ENCODE peak calls at places on chromosomes 3 and 15, in eight cellular contexts. Z is dorsolateral prefrontal cortex, L is IMR-90, T is sigmoid colon, V is pancreas, J is stomach, A is body of pancreas, P is kidney. D is an unnamed sample.

GRCh38 chr3:179672918-179673317 is 20.1 kb downstream of the USP13 start:
- DNase-seq in Z (no peak), L (no peak), T (no peak), V (no peak), J (no peak), A (no peak), P (no peak), D (peak; percentile 14)

GRCh38 chr3:127990051-127990450 is 62.2 kb upstream of the SEC61A1 start:
- DNase-seq in Z (no peak), L (no peak), T (no peak), V (no peak), J (no peak), A (no peak), P (no peak), D (no peak)

GRCh38 chr3:69386535-69387385 is 872 bp upstream of the FRMD4B start:
- DNase-seq in Z (no peak), L (no peak), T (no peak), V (no peak), J (no peak), A (no peak), P (no peak), D (no peak)

GRCh38 chr3:185986201-185986600 is 48.4 kb upstream of the TRA2B start:
- DNase-seq in Z (no peak), L (no peak), T (no peak), V (no peak), J (no peak), A (no peak), P (no peak), D (no peak)

GRCh38 chr3:55574671-55575070 is 87.6 kb upstream of the WNT5A start:
- DNase-seq in Z (no peak), L (no peak), T (peak; percentile 13), V (no peak), J (no peak), A (no peak), P (no peak), D (no peak)

GRCh38 chr3:46301122-46301835 is 52.6 kb upstream of the CCR2 start:
- DNase-seq in Z (no peak), L (no peak), T (no peak), V (no peak), J (no peak), A (no peak), P (no peak), D (no peak)

GRCh38 chr3:25033407-25034029 is 394.5 kb upstream of the RARB start:
- DNase-seq in Z (peak; percentile 41), L (peak; percentile 6), T (no peak), V (peak; percentile 40), J (peak; percentile 26), A (peak; percentile 65), P (no peak), D (peak; percentile 1)

GRCh38 chr15:93135997-93136397 is 47.0 kb upstream of the RGMA start:
- DNase-seq in Z (no peak), L (no peak), T (no peak), V (no peak), J (no peak), A (no peak), P (no peak), D (no peak)

GRCh38 chr3:193836511-193836910 is 243.5 kb downstream of the OPA1 start:
- DNase-seq in Z (no peak), L (no peak), T (no peak), V (no peak), J (no peak), A (no peak), P (no peak), D (no peak)

GRCh38 chr3:112646623-112647022 is 5.7 kb upstream of the CCDC80 start:
- DNase-seq in Z (no peak), L (no peak), T (no peak), V (no peak), J (no peak), A (no peak), P (no peak), D (no peak)

GRCh38 chr3:194325424-194326165 is 25.5 kb downstream of the CPN2 start:
- DNase-seq in Z (no peak), L (no peak), T (no peak), V (no peak), J (no peak), A (no peak), P (no peak), D (no peak)

GRCh38 chr15:51726302-51727073 is 11.0 kb downstream of the LYSMD2 start:
- DNase-seq in Z (no peak), L (peak; percentile 93), T (peak; percentile 91), V (no peak), J (no peak), A (peak; percentile 30), P (no peak), D (peak; percentile 96)

GRCh38 chr3:71742621-71743020 is 11.0 kb upstream of the GPR27 start:
- DNase-seq in Z (no peak), L (no peak), T (no peak), V (no peak), J (no peak), A (no peak), P (no peak), D (no peak)

GRCh38 chr3:148223266-148223665 is 474.4 kb upstream of the AGTR1 start:
- DNase-seq in Z (no peak), L (no peak), T (no peak), V (no peak), J (no peak), A (no peak), P (no peak), D (no peak)

GRCh38 chr3:191360620-191361019 is 30.3 kb upstream of the UTS2B start:
- DNase-seq in Z (no peak), L (no peak), T (no peak), V (no peak), J (no peak), A (no peak), P (no peak), D (peak; percentile 48)

GRCh38 chr15:66981746-66982145 is 83.7 kb upstream of the SMAD3 start:
- DNase-seq in Z (no peak), L (no peak), T (no peak), V (no peak), J (no peak), A (no peak), P (no peak), D (no peak)

GRCh38 chr15:96336045-96336642 is 5.6 kb downstream of the NR2F2 start:
- DNase-seq in Z (no peak), L (no peak), T (no peak), V (no peak), J (no peak), A (no peak), P (no peak), D (no peak)

GRCh38 chr15:63251701-63252100 is 25.7 kb upstream of the APH1B start:
- DNase-seq in Z (no peak), L (no peak), T (no peak), V (no peak), J (no peak), A (no peak), P (no peak), D (no peak)
- H3K27ac ChIP-seq in Z (no peak overlapping the region), L (no peak overlapping the region), T (no peak overlapping the region), V (no peak overlapping the region), J (no peak overlapping the region), A (no peak overlapping the region), P (no peak overlapping the region), D (no peak overlapping the region)

GRCh38 chr15:57866149-57866736 is 159.7 kb downstream of the POLR2M start:
- DNase-seq in Z (no peak), L (peak; percentile 15), T (no peak), V (peak; percentile 54), J (peak; percentile 78), A (peak; percentile 82), P (peak; percentile 79), D (peak; percentile 60)

GRCh38 chr15:57862761-57863160 is 156.2 kb downstream of the POLR2M start:
- DNase-seq in Z (no peak), L (no peak), T (no peak), V (no peak), J (no peak), A (no peak), P (no peak), D (no peak)

GRCh38 chr15:57867970-57868791 is 161.7 kb downstream of the POLR2M start:
- DNase-seq in Z (no peak), L (no peak), T (no peak), V (no peak), J (no peak), A (no peak), P (no peak), D (no peak)

GRCh38 chr15:57861805-57862586 is 155.5 kb downstream of the POLR2M start:
- DNase-seq in Z (no peak), L (peak; percentile 64), T (no peak), V (no peak), J (no peak), A (no peak), P (no peak), D (peak; percentile 45)

DNA sequence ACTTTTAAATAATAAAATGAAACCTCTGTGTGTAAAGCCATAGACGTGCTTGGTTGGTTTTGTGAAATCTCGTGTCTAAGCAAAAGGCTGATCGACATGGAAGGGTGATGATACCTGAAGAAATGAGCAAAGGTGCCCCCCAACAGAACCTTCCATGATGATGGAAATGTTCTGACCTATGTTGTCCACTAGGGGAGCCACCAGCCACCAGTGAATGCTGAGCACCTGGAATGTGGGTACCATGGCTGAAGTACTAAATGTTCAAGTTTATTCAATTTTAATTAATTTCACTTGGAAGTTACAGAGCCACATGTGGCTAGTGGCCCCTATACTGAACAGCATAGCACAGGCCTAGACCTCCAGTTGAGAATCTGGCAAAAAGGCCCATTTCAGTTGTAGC is 158.8 kb downstream of the POLR2M start:
- DNase-seq in Z (no peak), L (no peak), T (no peak), V (no peak), J (no peak), A (no peak), P (no peak), D (peak; percentile 15)
- TF ChIP-seq CTCF in Z (no peak), L (peak; percentile 17), T (no peak), V (peak; percentile 34), J (peak; percentile 10), A (peak; percentile 37), P (peak; percentile 6), D (peak; percentile 24)

GRCh38 chr15:74209560-74209958 is 7.0 kb upstream of the STRA6 start:
- DNase-seq in Z (no peak), L (no peak), T (no peak), V (no peak), J (no peak), A (no peak), P (no peak), D (no peak)
- H3K27ac ChIP-seq in Z (no peak overlapping the region), L (no peak overlapping the region), T (no peak overlapping the region), V (no peak overlapping the region), J (no peak overlapping the region), A (peak overlapping the region; percentile 20), P (no peak overlapping the region), D (no peak overlapping the region)

DNA sequence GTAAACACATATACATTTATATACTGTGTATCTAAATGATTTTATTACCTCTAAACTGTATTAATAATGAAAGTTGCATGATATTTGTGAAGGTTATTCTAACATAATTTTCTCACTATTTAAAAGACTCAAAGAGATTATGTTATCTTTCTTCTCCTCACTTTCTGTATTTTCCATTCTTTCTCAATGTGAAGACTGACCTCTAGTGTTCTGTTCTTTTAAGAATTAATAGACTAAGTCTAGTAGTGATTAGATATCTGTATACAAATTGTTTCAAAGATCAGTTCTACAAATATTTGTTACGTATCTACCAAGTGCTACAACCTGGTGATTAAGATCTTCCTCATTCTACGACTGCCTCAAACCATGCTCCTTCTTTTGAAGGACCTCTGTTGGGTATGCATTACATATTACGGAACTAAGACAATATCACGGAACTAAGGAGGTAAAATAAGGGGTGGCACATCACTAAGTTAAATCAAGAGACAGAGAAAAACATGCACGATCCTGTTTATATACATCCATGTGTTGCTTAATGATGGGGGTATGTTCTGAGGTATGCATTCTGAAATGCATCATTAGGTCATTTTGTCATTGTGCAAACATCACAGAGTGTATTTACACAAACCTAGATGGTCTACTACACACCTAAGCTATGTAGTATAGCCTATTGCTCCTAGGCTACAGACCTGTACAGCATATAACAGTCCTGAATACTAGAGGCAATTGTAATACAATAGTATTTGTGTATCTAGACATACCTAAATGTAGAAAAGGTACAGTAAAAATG is 161.5 kb upstream of the KBTBD8 start:
- DNase-seq in Z (no peak), L (peak; percentile 31), T (no peak), V (no peak), J (no peak), A (no peak), P (no peak), D (no peak)
- TF ChIP-seq CTCF in Z (peak; percentile 69), L (peak; percentile 50), T (peak; percentile 22), V (peak; percentile 24), J (no peak), A (peak; percentile 59), P (peak; percentile 13), D (peak; percentile 31)

D was measured in RWPE1.